ENCODE peak calls at places on chromosomes 2 and 18, in ten cellular contexts. E, O, W, Z, Q, A, C, H, X and F are unnamed samples.

GRCh38 chr18:44111337-44111736 is 569.4 kb upstream of the SETBP1 start:
- DNase-seq in E (no peak), O (no peak), W (no peak), Z (no peak), Q (no peak), A (no peak), C (no peak), H (no peak), X (no peak), F (no peak)

GRCh38 chr2:239298126-239298804 is 102.6 kb downstream of the HDAC4 start:
- DNase-seq in E (no peak), O (no peak), W (no peak), Z (no peak), Q (peak), A (no peak), C (no peak), H (no peak), X (no peak), F (no peak)

GRCh38 chr2:173239644-173240043 is 115.0 kb upstream of the CDCA7 start:
- DNase-seq in E (no peak), O (no peak), W (peak), Z (no peak), Q (no peak), A (no peak), C (no peak), H (no peak), X (no peak), F (no peak)

GRCh38 chr2:66305714-66306113 is 129.2 kb upstream of the MEIS1 start:
- DNase-seq in E (no peak), O (no peak), W (no peak), Z (peak), Q (peak), A (no peak), C (peak), H (no peak), X (peak), F (no peak)

GRCh38 chr18:80037869-80038630 is 3.8 kb downstream of the RBFA start:
- DNase-seq in E (no peak), O (no peak), W (no peak), Z (no peak), Q (no peak), A (peak), C (no peak), H (no peak), X (no peak), F (no peak)

GRCh38 chr2:193776988-193777387 is 1582.3 kb upstream of the TMEFF2 start:
- DNase-seq in E (no peak), O (no peak), W (no peak), Z (no peak), Q (no peak), A (peak), C (no peak), H (no peak), X (peak), F (no peak)

GRCh38 chr2:163039266-163039665 is 200.7 kb upstream of the KCNH7 start:
- DNase-seq in E (no peak), O (no peak), W (no peak), Z (no peak), Q (no peak), A (no peak), C (no peak), H (no peak), X (no peak), F (no peak)

GRCh38 chr2:9422321-9423099 is 818 bp downstream of the ITGB1BP1 start:
- DNase-seq in E (no peak), O (peak), W (no peak), Z (peak), Q (peak), A (peak), C (no peak), H (peak), X (peak), F (no peak)

GRCh38 chr2:84939426-84940087 is 31.4 kb upstream of the KCMF1 start:
- DNase-seq in E (no peak), O (no peak), W (peak), Z (no peak), Q (peak), A (no peak), C (no peak), H (peak), X (no peak), F (no peak)

GRCh38 chr18:79855147-79855910 is 57.6 kb downstream of the KCNG2 start:
- DNase-seq in E (no peak), O (no peak), W (peak), Z (no peak), Q (no peak), A (no peak), C (peak), H (no peak), X (no peak), F (no peak)

GRCh38 chr2:113245276-113245711 is 33.4 kb downstream of the PAX8 start:
- DNase-seq in E (no peak), O (no peak), W (no peak), Z (no peak), Q (no peak), A (no peak), C (no peak), H (no peak), X (no peak), F (no peak)

GRCh38 chr18:28127763-28128737 is 48.9 kb downstream of the CDH2 start:
- DNase-seq in E (peak), O (no peak), W (no peak), Z (no peak), Q (no peak), A (no peak), C (no peak), H (peak), X (peak), F (no peak)

GRCh38 chr2:26670931-26671460 is 21.5 kb upstream of the KCNK3 start:
- DNase-seq in E (no peak), O (no peak), W (no peak), Z (no peak), Q (no peak), A (peak), C (peak), H (no peak), X (no peak), F (no peak)

GRCh38 chr2:159728645-159729044 is 16.3 kb downstream of the MARCHF7 start:
- DNase-seq in E (no peak), O (no peak), W (no peak), Z (no peak), Q (no peak), A (no peak), C (no peak), H (no peak), X (no peak), F (no peak)

GRCh38 chr2:170986566-170987258 is 57.7 kb downstream of the GORASP2 start:
- DNase-seq in E (no peak), O (no peak), W (no peak), Z (no peak), Q (no peak), A (no peak), C (no peak), H (no peak), X (no peak), F (no peak)

GRCh38 chr18:3514312-3515216 is 64.6 kb downstream of the TGIF1 start:
- DNase-seq in E (no peak), O (no peak), W (no peak), Z (no peak), Q (no peak), A (no peak), C (no peak), H (no peak), X (peak), F (no peak)

GRCh38 chr2:233795735-233796171 is 17.6 kb downstream of the MROH2A start:
- DNase-seq in E (no peak), O (no peak), W (no peak), Z (no peak), Q (no peak), A (no peak), C (peak), H (no peak), X (no peak), F (no peak)

GRCh38 chr2:196489366-196489765 is 150.1 kb upstream of the CCDC150 start:
- DNase-seq in E (no peak), O (no peak), W (no peak), Z (no peak), Q (no peak), A (no peak), C (no peak), H (no peak), X (no peak), F (no peak)

GRCh38 chr2:162316590-162316989 is 1.9 kb downstream of the IFIH1 start:
- DNase-seq in E (no peak), O (no peak), W (no peak), Z (no peak), Q (no peak), A (no peak), C (no peak), H (no peak), X (no peak), F (no peak)

GRCh38 chr18:40215981-40216380 is 1739.1 kb upstream of the PIK3C3 start:
- DNase-seq in E (no peak), O (no peak), W (no peak), Z (no peak), Q (no peak), A (no peak), C (no peak), H (peak), X (no peak), F (no peak)

GRCh38 chr2:201127570-201127969 is 11.6 kb downstream of the CFLAR start:
- DNase-seq in E (peak), O (no peak), W (no peak), Z (peak), Q (no peak), A (no peak), C (no peak), H (peak), X (no peak), F (no peak)

GRCh38 chr2:167962436-167963226 is 284.8 kb downstream of the STK39 start:
- DNase-seq in E (no peak), O (no peak), W (no peak), Z (no peak), Q (no peak), A (no peak), C (no peak), H (no peak), X (no peak), F (no peak)

GRCh38 chr2:101330253-101330921 is 21.9 kb upstream of the RNF149 start:
- DNase-seq in E (no peak), O (no peak), W (no peak), Z (no peak), Q (peak), A (no peak), C (no peak), H (no peak), X (peak), F (no peak)

GRCh38 chr2:157925071-157925470 is 48.9 kb upstream of the ACVR1 start:
- DNase-seq in E (no peak), O (no peak), W (no peak), Z (no peak), Q (no peak), A (no peak), C (no peak), H (no peak), X (no peak), F (no peak)

GRCh38 chr2:60341151-60341550 is 212.3 kb downstream of the BCL11A start:
- DNase-seq in E (no peak), O (no peak), W (no peak), Z (no peak), Q (no peak), A (no peak), C (no peak), H (no peak), X (no peak), F (no peak)

GRCh38 chr2:166632616-166633015 is 138.6 kb upstream of the SCN7A start:
- DNase-seq in E (peak), O (no peak), W (no peak), Z (peak), Q (no peak), A (no peak), C (no peak), H (no peak), X (peak), F (peak)

GRCh38 chr2:78681386-78681785 is 344.1 kb upstream of the REG3G start:
- DNase-seq in E (no peak), O (no peak), W (no peak), Z (no peak), Q (no peak), A (no peak), C (no peak), H (no peak), X (no peak), F (no peak)

GRCh38 chr18:69397096-69397495 is 3.6 kb upstream of the DOK6 start:
- DNase-seq in E (no peak), O (no peak), W (no peak), Z (peak), Q (no peak), A (no peak), C (no peak), H (no peak), X (peak), F (peak)

GRCh38 chr2:217691920-217692666 is 310.7 kb downstream of the TNS1 start:
- DNase-seq in E (peak), O (no peak), W (no peak), Z (peak), Q (no peak), A (peak), C (peak), H (no peak), X (peak), F (no peak)

GRCh38 chr18:31268985-31269406 is 49.0 kb upstream of the DSG1 start:
- DNase-seq in E (peak), O (no peak), W (no peak), Z (no peak), Q (peak), A (no peak), C (no peak), H (no peak), X (no peak), F (no peak)

GRCh38 chr2:127128508-127128907 is 21.6 kb upstream of the BIN1 start:
- DNase-seq in E (no peak), O (no peak), W (peak), Z (no peak), Q (peak), A (peak), C (no peak), H (no peak), X (peak), F (no peak)

GRCh38 chr2:70979626-70980025 is 1.2 kb downstream of the ANKRD53 start:
- DNase-seq in E (no peak), O (no peak), W (no peak), Z (no peak), Q (no peak), A (no peak), C (peak), H (no peak), X (no peak), F (no peak)

GRCh38 chr18:58977801-58978200 is 113.1 kb downstream of the ZNF532 start:
- DNase-seq in E (no peak), O (no peak), W (no peak), Z (no peak), Q (no peak), A (no peak), C (no peak), H (no peak), X (no peak), F (no peak)

GRCh38 chr18:26442139-26442538 is 106.2 kb downstream of the KCTD1 start:
- DNase-seq in E (no peak), O (no peak), W (no peak), Z (peak), Q (no peak), A (no peak), C (peak), H (no peak), X (no peak), F (no peak)

GRCh38 chr18:22711381-22711717 is 221.8 kb upstream of the RBBP8 start:
- DNase-seq in E (no peak), O (no peak), W (no peak), Z (no peak), Q (no peak), A (no peak), C (no peak), H (peak), X (no peak), F (no peak)

GRCh38 chr2:73736855-73737779 is at the start of gene TPRKB:
- DNase-seq in E (peak), O (peak), W (peak), Z (peak), Q (peak), A (peak), C (peak), H (peak), X (peak), F (peak)

GRCh38 chr2:62733546-62733945 is 28.0 kb downstream of the EHBP1 start:
- DNase-seq in E (no peak), O (no peak), W (no peak), Z (no peak), Q (no peak), A (no peak), C (no peak), H (no peak), X (no peak), F (no peak)
- H3K4me3 ChIP-seq in E (no peak), O (no peak), W (no peak), Z (no peak), Q (no peak), A (no peak), C (no peak), H (no peak), X (no peak), F (no peak)

DNA sequence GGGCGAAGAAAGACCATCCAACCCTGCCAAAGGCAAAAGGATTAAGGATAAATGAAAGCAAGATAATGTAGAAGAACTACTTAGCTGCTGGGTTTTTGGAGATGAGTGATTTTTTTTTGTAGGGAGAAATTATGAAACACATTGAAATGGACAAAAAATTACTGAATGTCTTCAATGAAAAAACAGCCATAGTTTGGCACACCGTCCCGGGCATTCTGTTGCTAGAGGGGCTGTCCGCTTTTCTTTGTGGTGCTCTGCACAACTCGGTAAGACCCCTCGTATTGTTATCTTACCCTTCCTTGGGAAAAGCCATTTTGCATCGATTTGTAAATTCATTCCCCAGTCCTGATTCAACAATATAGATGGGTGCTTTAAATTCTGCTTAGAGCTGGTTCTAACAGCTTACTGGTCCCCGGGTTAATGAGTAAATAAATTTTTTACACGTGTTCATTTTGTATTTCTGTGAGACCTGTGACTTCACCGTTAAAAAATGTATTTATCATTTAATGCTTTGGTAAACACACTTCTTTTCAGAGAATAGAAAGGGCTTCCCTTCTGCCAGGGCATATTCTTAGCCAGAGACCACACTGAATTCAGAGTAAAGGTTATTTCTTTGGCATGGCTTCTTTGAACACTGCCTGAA is 922 bp upstream of the LAPTM4A start:
- DNase-seq in E (peak), O (no peak), W (no peak), Z (no peak), Q (no peak), A (no peak), C (no peak), H (peak), X (peak), F (no peak)
- H3K4me3 ChIP-seq in E (peak), O (peak), W (peak), Z (peak), Q (no peak), A (peak), C (peak), H (peak), X (peak), F (peak)

GRCh38 chr2:86333378-86333777 is 4.0 kb downstream of the REEP1 start:
- DNase-seq in E (no peak), O (no peak), W (no peak), Z (no peak), Q (no peak), A (peak), C (no peak), H (no peak), X (no peak), F (no peak)

GRCh38 chr2:86338778-86339295 is 1.4 kb upstream of the REEP1 start:
- DNase-seq in E (no peak), O (no peak), W (no peak), Z (no peak), Q (no peak), A (no peak), C (no peak), H (no peak), X (no peak), F (no peak)

GRCh38 chr2:86335865-86336321 is 1.5 kb downstream of the REEP1 start:
- DNase-seq in E (no peak), O (no peak), W (no peak), Z (no peak), Q (no peak), A (peak), C (no peak), H (no peak), X (no peak), F (no peak)

GRCh38 chr2:86337235-86338099 is at the start of gene REEP1:
- DNase-seq in E (no peak), O (peak), W (no peak), Z (no peak), Q (peak), A (peak), C (no peak), H (no peak), X (peak), F (no peak)

GRCh38 chr2:86336350-86337234 is 834 bp downstream of the REEP1 start:
- DNase-seq in E (no peak), O (peak), W (no peak), Z (no peak), Q (no peak), A (peak), C (no peak), H (no peak), X (peak), F (no peak)
- H3K4me3 ChIP-seq in E (no peak), O (peak), W (peak), Z (no peak), Q (peak), A (peak), C (peak), H (peak), X (no peak), F (peak)

GRCh38 chr2:98909381-98910211 is 26.4 kb downstream of the CRACDL start:
- DNase-seq in E (peak), O (peak), W (no peak), Z (peak), Q (peak), A (peak), C (no peak), H (peak), X (peak), F (peak)
- H3K4me3 ChIP-seq in E (no peak), O (no peak), W (no peak), Z (no peak), Q (no peak), A (peak), C (no peak), H (no peak), X (no peak), F (no peak)